ENCODE peak calls at places on chromosomes 7 and 10, in eight cellular contexts. One of them, this sample, is unnamed. For H3K4me1, the result is how much of the 10 kb centered on the place peaks cover.

GRCh38 chr7:128352138-128352537 is 8.4 kb upstream of the RBM28 start:
- DNase-seq in adrenal gland: peak
- DNase-seq in Peyer's patch: no peak
- DNase-seq in transverse colon: peak
- DNase-seq in spleen: peak
- DNase-seq in IMR-90: peak
- DNase-seq in uterus: peak
- DNase-seq in testis: peak
- DNase-seq in this sample: no peak

GRCh38 chr7:151867912-151868804 is 8.8 kb downstream of the PRKAG2 start:
- DNase-seq in IMR-90: no peak
- DNase-seq in transverse colon: no peak
- DNase-seq in Peyer's patch: no peak
- DNase-seq in testis: no peak
- DNase-seq in adrenal gland: peak
- DNase-seq in uterus: peak
- DNase-seq in spleen: peak
- DNase-seq in this sample: no peak

GRCh38 chr7:90391488-90391887 is 11.8 kb upstream of the CLDN12 start:
- DNase-seq in Peyer's patch: no peak
- DNase-seq in IMR-90: no peak
- DNase-seq in adrenal gland: no peak
- DNase-seq in uterus: no peak
- DNase-seq in testis: no peak
- DNase-seq in spleen: no peak
- DNase-seq in transverse colon: no peak
- DNase-seq in this sample: no peak

GRCh38 chr10:10687751-10688150 is 329.9 kb upstream of the CELF2 start:
- DNase-seq in uterus: no peak
- DNase-seq in transverse colon: no peak
- DNase-seq in Peyer's patch: no peak
- DNase-seq in spleen: no peak
- DNase-seq in testis: no peak
- DNase-seq in IMR-90: no peak
- DNase-seq in adrenal gland: no peak
- DNase-seq in this sample: no peak

GRCh38 chr10:131774618-131775443 is 126.0 kb upstream of the PPP2R2D start:
- DNase-seq in testis: no peak
- DNase-seq in adrenal gland: no peak
- DNase-seq in uterus: no peak
- DNase-seq in Peyer's patch: no peak
- DNase-seq in IMR-90: no peak
- DNase-seq in transverse colon: no peak
- DNase-seq in spleen: no peak
- DNase-seq in this sample: no peak

GRCh38 chr7:75916259-75916658 is 1.3 kb downstream of the POR start:
- DNase-seq in transverse colon: no peak
- DNase-seq in Peyer's patch: no peak
- DNase-seq in spleen: no peak
- DNase-seq in IMR-90: no peak
- DNase-seq in uterus: no peak
- DNase-seq in testis: no peak
- DNase-seq in adrenal gland: no peak
- DNase-seq in this sample: no peak

GRCh38 chr10:8183241-8183704 is 128.8 kb downstream of the GATA3 start:
- DNase-seq in transverse colon: no peak
- DNase-seq in Peyer's patch: no peak
- DNase-seq in uterus: no peak
- DNase-seq in spleen: no peak
- DNase-seq in adrenal gland: no peak
- DNase-seq in testis: no peak
- DNase-seq in IMR-90: no peak
- DNase-seq in this sample: no peak

GRCh38 chr10:62380002-62380401 is 5.8 kb downstream of the ZNF365 start:
- DNase-seq in IMR-90: peak
- DNase-seq in adrenal gland: no peak
- DNase-seq in testis: no peak
- DNase-seq in spleen: no peak
- DNase-seq in Peyer's patch: no peak
- DNase-seq in uterus: no peak
- DNase-seq in transverse colon: no peak
- DNase-seq in this sample: no peak

GRCh38 chr7:43834463-43835251 is 34.7 kb downstream of the MRPS24 start:
- DNase-seq in Peyer's patch: no peak
- DNase-seq in IMR-90: peak
- DNase-seq in transverse colon: no peak
- DNase-seq in spleen: no peak
- DNase-seq in testis: no peak
- DNase-seq in uterus: no peak
- DNase-seq in adrenal gland: peak
- DNase-seq in this sample: no peak

GRCh38 chr10:62627985-62628384 is 176.5 kb upstream of the ADO start:
- DNase-seq in Peyer's patch: no peak
- DNase-seq in IMR-90: peak
- DNase-seq in adrenal gland: no peak
- DNase-seq in uterus: no peak
- DNase-seq in transverse colon: no peak
- DNase-seq in testis: no peak
- DNase-seq in spleen: no peak
- DNase-seq in this sample: no peak

GRCh38 chr7:47689558-47689957 is 107.6 kb upstream of the TNS3 start:
- DNase-seq in testis: peak
- DNase-seq in IMR-90: no peak
- DNase-seq in adrenal gland: no peak
- DNase-seq in uterus: no peak
- DNase-seq in Peyer's patch: no peak
- DNase-seq in spleen: no peak
- DNase-seq in transverse colon: no peak
- DNase-seq in this sample: no peak

GRCh38 chr7:155660758-155661093 is 16.3 kb downstream of the RBM33 start:
- DNase-seq in Peyer's patch: no peak
- DNase-seq in spleen: no peak
- DNase-seq in testis: no peak
- DNase-seq in IMR-90: no peak
- DNase-seq in adrenal gland: no peak
- DNase-seq in uterus: no peak
- DNase-seq in transverse colon: no peak
- DNase-seq in this sample: no peak

GRCh38 chr7:70040971-70041766 is 442.9 kb downstream of the AUTS2 start:
- DNase-seq in IMR-90: no peak
- DNase-seq in adrenal gland: no peak
- DNase-seq in spleen: no peak
- DNase-seq in testis: no peak
- DNase-seq in uterus: no peak
- DNase-seq in transverse colon: no peak
- DNase-seq in Peyer's patch: no peak
- DNase-seq in this sample: no peak

GRCh38 chr7:150324366-150324961 is 1.1 kb upstream of the ACTR3C start:
- DNase-seq in testis: no peak
- DNase-seq in adrenal gland: no peak
- DNase-seq in transverse colon: no peak
- DNase-seq in spleen: no peak
- DNase-seq in Peyer's patch: no peak
- DNase-seq in IMR-90: peak
- DNase-seq in uterus: no peak
- DNase-seq in this sample: no peak

GRCh38 chr10:101047268-101047667 is 14.5 kb upstream of the KAZALD1 start:
- DNase-seq in Peyer's patch: no peak
- DNase-seq in testis: no peak
- DNase-seq in spleen: no peak
- DNase-seq in uterus: no peak
- DNase-seq in adrenal gland: no peak
- DNase-seq in transverse colon: no peak
- DNase-seq in IMR-90: no peak
- DNase-seq in this sample: no peak

GRCh38 chr10:29692121-29692539 is 57.4 kb upstream of the SVIL start:
- DNase-seq in transverse colon: no peak
- DNase-seq in IMR-90: peak
- DNase-seq in spleen: no peak
- DNase-seq in adrenal gland: no peak
- DNase-seq in testis: no peak
- DNase-seq in Peyer's patch: no peak
- DNase-seq in uterus: no peak
- DNase-seq in this sample: no peak

GRCh38 chr7:83366629-83367028 is 203.9 kb upstream of the PCLO start:
- DNase-seq in adrenal gland: no peak
- DNase-seq in transverse colon: no peak
- DNase-seq in testis: no peak
- DNase-seq in spleen: no peak
- DNase-seq in uterus: no peak
- DNase-seq in IMR-90: no peak
- DNase-seq in Peyer's patch: no peak
- DNase-seq in this sample: no peak

GRCh38 chr7:102433319-102434038 is at the start of gene ORAI2:
- DNase-seq in adrenal gland: peak
- DNase-seq in Peyer's patch: peak
- DNase-seq in uterus: peak
- DNase-seq in testis: peak
- DNase-seq in spleen: peak
- DNase-seq in transverse colon: peak
- DNase-seq in IMR-90: peak
- DNase-seq in this sample: peak

GRCh38 chr7:102431617-102432298 is 1.6 kb upstream of the ORAI2 start:
- DNase-seq in transverse colon: peak
- DNase-seq in spleen: peak
- DNase-seq in Peyer's patch: no peak
- DNase-seq in testis: no peak
- DNase-seq in IMR-90: no peak
- DNase-seq in uterus: no peak
- DNase-seq in adrenal gland: no peak
- DNase-seq in this sample: no peak

GRCh38 chr7:102436123-102436522 is 2.7 kb downstream of the ORAI2 start:
- DNase-seq in IMR-90: no peak
- DNase-seq in Peyer's patch: no peak
- DNase-seq in testis: no peak
- DNase-seq in uterus: no peak
- DNase-seq in transverse colon: no peak
- DNase-seq in adrenal gland: no peak
- DNase-seq in spleen: no peak
- DNase-seq in this sample: no peak

GRCh38 chr7:102432476-102433318 is 678 bp upstream of the ORAI2 start:
- DNase-seq in adrenal gland: no peak
- DNase-seq in spleen: no peak
- DNase-seq in IMR-90: no peak
- DNase-seq in transverse colon: peak
- DNase-seq in testis: no peak
- DNase-seq in uterus: no peak
- DNase-seq in Peyer's patch: no peak
- DNase-seq in this sample: no peak

DNA sequence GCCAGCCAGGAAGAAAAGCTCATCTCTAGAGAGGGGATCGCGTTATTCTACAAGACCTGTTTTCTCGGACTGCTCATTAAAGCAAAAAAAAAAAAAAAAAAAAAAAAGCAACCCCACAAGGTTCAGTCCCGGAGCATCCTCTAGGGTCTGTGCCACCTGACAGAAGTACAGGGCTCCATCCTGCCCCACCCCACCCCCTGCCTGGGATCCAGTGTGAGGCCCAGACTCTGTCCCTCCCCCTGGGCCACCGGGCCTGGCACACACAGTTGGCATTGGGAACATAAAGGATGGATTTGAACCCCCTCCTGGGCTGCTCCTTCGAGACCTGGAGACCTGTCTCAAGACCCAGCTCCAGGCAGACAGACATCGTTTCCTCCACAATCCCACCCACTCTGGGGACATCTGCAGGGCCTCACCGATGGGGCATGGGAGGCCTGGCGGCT is 685 bp downstream of the ORAI2 start:
- DNase-seq in uterus: no peak
- DNase-seq in adrenal gland: no peak
- DNase-seq in transverse colon: no peak
- DNase-seq in Peyer's patch: no peak
- DNase-seq in spleen: peak
- DNase-seq in testis: no peak
- DNase-seq in IMR-90: peak
- DNase-seq in this sample: no peak
- H3K27ac ChIP-seq in uterus: peak
- H3K27ac ChIP-seq in adrenal gland: no peak
- H3K27ac ChIP-seq in transverse colon: peak
- H3K27ac ChIP-seq in Peyer's patch: peak
- H3K27ac ChIP-seq in spleen: peak
- H3K27ac ChIP-seq in testis: no peak
- H3K27ac ChIP-seq in IMR-90: peak
- H3K27ac ChIP-seq in this sample: peak

GRCh38 chr10:32958085-32958991 is at the start of gene ITGB1:
- DNase-seq in testis: peak
- DNase-seq in Peyer's patch: peak
- DNase-seq in transverse colon: peak
- DNase-seq in spleen: peak
- DNase-seq in uterus: peak
- DNase-seq in adrenal gland: peak
- DNase-seq in IMR-90: peak
- DNase-seq in this sample: peak
- TF ChIP-seq POLR2A in testis: peak
- TF ChIP-seq POLR2A in Peyer's patch: peak
- TF ChIP-seq POLR2A in transverse colon: peak
- TF ChIP-seq POLR2A in spleen: peak
- TF ChIP-seq POLR2A in uterus: peak
- TF ChIP-seq POLR2A in adrenal gland: peak
- TF ChIP-seq POLR2A in IMR-90: peak
- TF ChIP-seq POLR2A in this sample: peak

GRCh38 chr10:71374481-71375233 is 22.1 kb upstream of the CDH23 start:
- DNase-seq in spleen: no peak
- DNase-seq in testis: no peak
- DNase-seq in transverse colon: no peak
- DNase-seq in adrenal gland: no peak
- DNase-seq in Peyer's patch: no peak
- DNase-seq in IMR-90: no peak
- DNase-seq in uterus: no peak
- DNase-seq in this sample: no peak
- H3K4me1 ChIP-seq in spleen: half or more
- H3K4me1 ChIP-seq in testis: under half
- H3K4me1 ChIP-seq in transverse colon: under half
- H3K4me1 ChIP-seq in adrenal gland: under half
- H3K4me1 ChIP-seq in Peyer's patch: under half
- H3K4me1 ChIP-seq in IMR-90: under half
- H3K4me1 ChIP-seq in uterus: under half
- H3K4me1 ChIP-seq in this sample: under half

GRCh38 chr10:17453035-17453376 is 1.4 kb downstream of the ST8SIA6 start:
- DNase-seq in uterus: no peak
- DNase-seq in testis: no peak
- DNase-seq in IMR-90: no peak
- DNase-seq in spleen: no peak
- DNase-seq in transverse colon: no peak
- DNase-seq in Peyer's patch: no peak
- DNase-seq in adrenal gland: no peak
- DNase-seq in this sample: no peak

GRCh38 chr10:17453377-17454091 is 861 bp downstream of the ST8SIA6 start:
- DNase-seq in testis: peak
- DNase-seq in IMR-90: no peak
- DNase-seq in uterus: peak
- DNase-seq in spleen: peak
- DNase-seq in transverse colon: peak
- DNase-seq in Peyer's patch: peak
- DNase-seq in adrenal gland: no peak
- DNase-seq in this sample: peak

GRCh38 chr10:17456032-17456548 is 1.7 kb upstream of the ST8SIA6 start:
- DNase-seq in Peyer's patch: no peak
- DNase-seq in spleen: no peak
- DNase-seq in IMR-90: no peak
- DNase-seq in adrenal gland: no peak
- DNase-seq in testis: no peak
- DNase-seq in transverse colon: no peak
- DNase-seq in uterus: no peak
- DNase-seq in this sample: no peak

GRCh38 chr10:17454181-17454800 is at the start of gene ST8SIA6:
- DNase-seq in transverse colon: peak
- DNase-seq in uterus: no peak
- DNase-seq in spleen: peak
- DNase-seq in testis: peak
- DNase-seq in Peyer's patch: peak
- DNase-seq in IMR-90: peak
- DNase-seq in adrenal gland: no peak
- DNase-seq in this sample: no peak

GRCh38 chr10:17454801-17455520 is 566 bp upstream of the ST8SIA6 start:
- DNase-seq in spleen: no peak
- DNase-seq in IMR-90: no peak
- DNase-seq in Peyer's patch: no peak
- DNase-seq in testis: no peak
- DNase-seq in adrenal gland: no peak
- DNase-seq in transverse colon: no peak
- DNase-seq in uterus: no peak
- DNase-seq in this sample: no peak
- H3K27ac ChIP-seq in spleen: no peak
- H3K27ac ChIP-seq in IMR-90: no peak
- H3K27ac ChIP-seq in Peyer's patch: peak
- H3K27ac ChIP-seq in testis: no peak
- H3K27ac ChIP-seq in adrenal gland: no peak
- H3K27ac ChIP-seq in transverse colon: no peak
- H3K27ac ChIP-seq in uterus: no peak
- H3K27ac ChIP-seq in this sample: no peak